ENCODE peak calls at places on chromosomes 3 and 15, in five cellular contexts. One of them, this sample, is unnamed.

GRCh38 chr3:52088445-52089367 is 32.3 kb upstream of the DUSP7 start:
- DNase-seq in NCI-H1105: no peak
- DNase-seq in Right ventricle myocardium inferior: peak
- DNase-seq in K562: peak
- DNase-seq in heart right ventricle: no peak
- DNase-seq in this sample: peak

GRCh38 chr3:158261371-158261991 is 151.6 kb downstream of the RSRC1 start:
- DNase-seq in Right ventricle myocardium inferior: no peak
- DNase-seq in heart right ventricle: no peak
- DNase-seq in NCI-H1105: no peak
- DNase-seq in K562: no peak
- DNase-seq in this sample: peak

GRCh38 chr3:14680115-14680514 is 5.2 kb downstream of the C3orf20 start:
- DNase-seq in heart right ventricle: no peak
- DNase-seq in NCI-H1105: no peak
- DNase-seq in K562: no peak
- DNase-seq in Right ventricle myocardium inferior: no peak
- DNase-seq in this sample: no peak

GRCh38 chr3:177463863-177464262 is 266.6 kb upstream of the TBL1XR1 start:
- DNase-seq in heart right ventricle: no peak
- DNase-seq in NCI-H1105: no peak
- DNase-seq in K562: no peak
- DNase-seq in Right ventricle myocardium inferior: no peak
- DNase-seq in this sample: peak

GRCh38 chr3:17494117-17494809 is 248.2 kb downstream of the TBC1D5 start:
- DNase-seq in heart right ventricle: no peak
- DNase-seq in K562: no peak
- DNase-seq in Right ventricle myocardium inferior: peak
- DNase-seq in NCI-H1105: no peak
- DNase-seq in this sample: no peak

GRCh38 chr3:142209655-142210054 is 15.7 kb downstream of the GK5 start:
- DNase-seq in Right ventricle myocardium inferior: no peak
- DNase-seq in heart right ventricle: peak
- DNase-seq in K562: no peak
- DNase-seq in NCI-H1105: no peak
- DNase-seq in this sample: peak

GRCh38 chr3:71874618-71875017 is 89.7 kb upstream of the PROK2 start:
- DNase-seq in K562: no peak
- DNase-seq in heart right ventricle: no peak
- DNase-seq in Right ventricle myocardium inferior: no peak
- DNase-seq in NCI-H1105: no peak
- DNase-seq in this sample: no peak

GRCh38 chr3:104566054-104566453 is 800.7 kb upstream of the ALCAM start:
- DNase-seq in K562: no peak
- DNase-seq in NCI-H1105: no peak
- DNase-seq in heart right ventricle: no peak
- DNase-seq in Right ventricle myocardium inferior: no peak
- DNase-seq in this sample: no peak

GRCh38 chr15:57969355-57969754 is 96.2 kb downstream of the ALDH1A2 start:
- DNase-seq in Right ventricle myocardium inferior: no peak
- DNase-seq in NCI-H1105: no peak
- DNase-seq in heart right ventricle: no peak
- DNase-seq in K562: no peak
- DNase-seq in this sample: peak

GRCh38 chr15:100050877-100051786 is 290.6 kb downstream of the ADAMTS17 start:
- DNase-seq in K562: no peak
- DNase-seq in Right ventricle myocardium inferior: no peak
- DNase-seq in NCI-H1105: no peak
- DNase-seq in heart right ventricle: no peak
- DNase-seq in this sample: no peak

GRCh38 chr3:51921081-51921578 is 18.0 kb upstream of the IQCF1 start:
- DNase-seq in heart right ventricle: no peak
- DNase-seq in K562: no peak
- DNase-seq in NCI-H1105: no peak
- DNase-seq in Right ventricle myocardium inferior: no peak
- DNase-seq in this sample: no peak